ENCODE peak calls at places on chromosomes 11 and 22, in six cellular contexts. F is IMR-90; Z is HepG2; J is CD8-positive, alpha-beta T cell; K is left ventricle myocardium inferior; M is A549. A is an unnamed sample.
A peak's percentile ranks its signal among the peaks of the same experiment; 100 is the strongest.

GRCh38 chr22:28978158-28978557 is 83.5 kb downstream of the C22orf31 start:
- DNase-seq in F (peak; percentile 54), Z (no peak), J (no peak), K (peak; percentile 19), M (no peak), A (no peak)

GRCh38 chr22:20584872-20585639 is 77.6 kb downstream of the MED15 start:
- DNase-seq in F (no peak), Z (no peak), J (no peak), K (peak; percentile 15), M (no peak), A (no peak)

GRCh38 chr22:19851291-19852176 is 3.1 kb downstream of the GNB1L start:
- DNase-seq in F (no peak), Z (no peak), J (no peak), K (no peak), M (no peak), A (no peak)

GRCh38 chr22:30602049-30602448 is 4.9 kb upstream of the TCN2 start:
- DNase-seq in F (peak; percentile 43), Z (peak; percentile 47), J (no peak), K (no peak), M (peak; percentile 62), A (peak; percentile 64)

GRCh38 chr11:19597876-19598275 is 114.8 kb upstream of the NAV2 start:
- DNase-seq in F (no peak), Z (no peak), J (no peak), K (no peak), M (no peak), A (no peak)

GRCh38 chr22:42977574-42977973 is 37.4 kb downstream of the PACSIN2 start:
- DNase-seq in F (no peak), Z (no peak), J (no peak), K (no peak), M (no peak), A (no peak)

GRCh38 chr11:393219-394033 is 583 bp upstream of the PKP3 start:
- DNase-seq in F (peak; percentile 78), Z (peak; percentile 54), J (no peak), K (no peak), M (peak; percentile 77), A (peak; percentile 76)

GRCh38 chr11:108895579-108896480 is 231.0 kb downstream of the DDX10 start:
- DNase-seq in F (peak; percentile 46), Z (peak; percentile 16), J (no peak), K (no peak), M (peak; percentile 61), A (no peak)

GRCh38 chr11:86171627-86172026 is 72.9 kb upstream of the EED start:
- DNase-seq in F (no peak), Z (no peak), J (no peak), K (no peak), M (no peak), A (no peak)

GRCh38 chr22:20027966-20028854 is 7.3 kb downstream of the TANGO2 start:
- DNase-seq in F (no peak), Z (no peak), J (no peak), K (no peak), M (peak; percentile 15), A (peak; percentile 44)

GRCh38 chr11:68338041-68338800 is 25.8 kb downstream of the LRP5 start:
- DNase-seq in F (peak; percentile 72), Z (no peak), J (no peak), K (no peak), M (peak; percentile 31), A (no peak)

GRCh38 chr22:26161746-26162145 is 7.5 kb upstream of the SEZ6L start:
- DNase-seq in F (no peak), Z (no peak), J (no peak), K (no peak), M (no peak), A (no peak)

GRCh38 chr22:45317551-45318167 is 7.9 kb downstream of the FAM118A start:
- DNase-seq in F (peak; percentile 37), Z (no peak), J (no peak), K (peak; percentile 50), M (peak; percentile 28), A (peak; percentile 44)

GRCh38 chr11:17386331-17387084 is 2.0 kb downstream of the KCNJ11 start:
- DNase-seq in F (peak; percentile 34), Z (peak; percentile 43), J (no peak), K (peak; percentile 65), M (peak; percentile 69), A (peak; percentile 51)

GRCh38 chr22:20595461-20595860 is 88.1 kb downstream of the MED15 start:
- DNase-seq in F (no peak), Z (no peak), J (no peak), K (no peak), M (no peak), A (no peak)

GRCh38 chr11:26841818-26842457 is 120.1 kb upstream of the SLC5A12 start:
- DNase-seq in F (peak; percentile 60), Z (no peak), J (no peak), K (no peak), M (no peak), A (no peak)

GRCh38 chr11:68843703-68844312 is 2.1 kb upstream of the CPT1A start:
- DNase-seq in F (no peak), Z (peak; percentile 67), J (peak; percentile 71), K (peak; percentile 87), M (peak; percentile 51), A (peak; percentile 96)

GRCh38 chr11:117717485-117718314 is 79.3 kb downstream of the DSCAML1 start:
- DNase-seq in F (no peak), Z (peak; percentile 68), J (no peak), K (peak; percentile 29), M (peak; percentile 85), A (peak; percentile 19)

GRCh38 chr11:119835804-119836203 is 106.8 kb upstream of the NECTIN1 start:
- DNase-seq in F (no peak), Z (no peak), J (no peak), K (no peak), M (no peak), A (no peak)

GRCh38 chr11:57344826-57345225 is 6.7 kb downstream of the P2RX3 start:
- DNase-seq in F (no peak), Z (no peak), J (no peak), K (no peak), M (no peak), A (no peak)

GRCh38 chr11:57345555-57346151 is 7.5 kb downstream of the P2RX3 start:
- DNase-seq in F (peak; percentile 64), Z (peak; percentile 64), J (peak; percentile 63), K (peak; percentile 58), M (peak; percentile 81), A (peak; percentile 80)

GRCh38 chr11:57341250-57341808 is 3.2 kb downstream of the P2RX3 start:
- DNase-seq in F (no peak), Z (no peak), J (no peak), K (no peak), M (no peak), A (no peak)

GRCh38 chr11:57342702-57343101 is 4.5 kb downstream of the P2RX3 start:
- DNase-seq in F (no peak), Z (no peak), J (no peak), K (no peak), M (no peak), A (no peak)

GRCh38 chr11:57343825-57344224 is 5.7 kb downstream of the P2RX3 start:
- DNase-seq in F (no peak), Z (no peak), J (no peak), K (no peak), M (no peak), A (no peak)
- H3K27ac ChIP-seq in F (no peak overlapping the region), Z (no peak overlapping the region), J (no peak overlapping the region), K (no peak overlapping the region), M (no peak overlapping the region), A (no peak overlapping the region)

DNA sequence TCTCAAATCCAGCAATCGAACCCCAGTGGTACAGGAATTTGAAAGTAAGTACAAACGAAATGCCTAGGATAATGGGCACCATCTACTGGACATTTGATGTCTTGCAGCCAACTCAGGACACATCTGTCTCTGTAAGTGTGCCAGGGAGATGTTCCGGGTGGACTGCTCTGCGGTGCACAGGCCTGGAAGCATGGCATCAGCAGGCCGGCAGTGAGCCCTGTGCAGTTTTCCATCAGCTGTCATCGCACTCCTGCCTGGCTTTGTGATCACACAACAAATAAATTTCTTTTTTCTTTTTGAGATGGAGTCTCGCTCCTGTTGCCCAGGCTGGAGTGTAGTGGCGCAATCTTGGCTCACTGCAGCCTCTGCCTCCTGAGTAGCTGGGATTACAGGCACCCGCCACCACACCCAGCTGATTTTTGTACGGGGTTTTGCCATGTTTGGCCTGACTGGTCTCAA is 71.0 kb downstream of the JAM3 start:
- DNase-seq in F (peak; percentile 83), Z (peak; percentile 58), J (peak; percentile 22), K (no peak), M (peak; percentile 54), A (peak; percentile 67)
- H3K27ac ChIP-seq in F (no peak overlapping the region), Z (no peak overlapping the region), J (no peak overlapping the region), K (peak overlapping the region; percentile 35), M (no peak overlapping the region), A (no peak overlapping the region)

GRCh38 chr11:9160166-9160565 is 68.8 kb upstream of the SCUBE2 start:
- DNase-seq in F (peak; percentile 62), Z (no peak), J (no peak), K (no peak), M (no peak), A (no peak)
- H3K27ac ChIP-seq in F (peak overlapping the region; percentile 39), Z (no peak overlapping the region), J (no peak overlapping the region), K (no peak overlapping the region), M (no peak overlapping the region), A (no peak overlapping the region)

GRCh38 chr11:8071616-8072581 is 9.1 kb upstream of the TUB start:
- DNase-seq in F (no peak), Z (no peak), J (no peak), K (no peak), M (no peak), A (no peak)
- H3K27ac ChIP-seq in F (no peak overlapping the region), Z (no peak overlapping the region), J (no peak overlapping the region), K (no peak overlapping the region), M (no peak overlapping the region), A (no peak overlapping the region)

GRCh38 chr11:65428578-65429068 is 6.0 kb downstream of the NEAT1 start:
- DNase-seq in F (no peak), Z (no peak), J (no peak), K (no peak), M (no peak), A (no peak)

GRCh38 chr11:65427691-65428577 is 5.3 kb downstream of the NEAT1 start:
- DNase-seq in F (peak; percentile 78), Z (no peak), J (peak; percentile 31), K (no peak), M (peak; percentile 82), A (peak; percentile 65)

GRCh38 chr11:65425105-65425970 is 2.7 kb downstream of the NEAT1 start:
- DNase-seq in F (peak; percentile 78), Z (no peak), J (peak; percentile 72), K (peak; percentile 12), M (peak; percentile 87), A (peak; percentile 84)

GRCh38 chr11:65425971-65426838 is 3.6 kb downstream of the NEAT1 start:
- DNase-seq in F (peak; percentile 89), Z (no peak), J (no peak), K (no peak), M (peak; percentile 78), A (peak; percentile 83)

GRCh38 chr11:65426839-65427690 is 4.5 kb downstream of the NEAT1 start:
- DNase-seq in F (peak; percentile 77), Z (no peak), J (no peak), K (peak; percentile 16), M (peak; percentile 80), A (peak; percentile 65)
- H3K27ac ChIP-seq in F (peak overlapping the region; percentile 62), Z (peak overlapping the region; percentile 100), J (peak overlapping the region; percentile 99), K (peak overlapping the region; percentile 100), M (peak overlapping the region; percentile 97), A (peak overlapping the region; percentile 94)

GRCh38 chr11:123261345-123262106 is 66.5 kb upstream of the CLMP start:
- DNase-seq in F (peak; percentile 67), Z (peak; percentile 40), J (peak; percentile 38), K (peak; percentile 82), M (peak; percentile 73), A (peak; percentile 75)
- H3K27ac ChIP-seq in F (no peak overlapping the region), Z (no peak overlapping the region), J (no peak overlapping the region), K (no peak overlapping the region), M (peak overlapping the region; percentile 79), A (no peak overlapping the region)

GRCh38 chr11:65979261-65979759 is 17.8 kb downstream of the SART1 start:
- DNase-seq in F (no peak), Z (no peak), J (no peak), K (no peak), M (no peak), A (no peak)
- H3K27ac ChIP-seq in F (no peak overlapping the region), Z (no peak overlapping the region), J (no peak overlapping the region), K (no peak overlapping the region), M (no peak overlapping the region), A (no peak overlapping the region)

A was measured in small intestine.